ENCODE peak calls at places on chromosomes 6 and 20, in seven cellular contexts. K is glomerular endothelial cell; P is activated naive CD8-positive, alpha-beta T cell treated with anti-CD3 and anti-CD28 coated beads, Interleukin-2, amount 50 U/mL, for 16 hours; A is effector memory CD8-positive, alpha-beta T cell; J is H7; I is fibroblast of pulmonary artery; D is iPS-NIHi11. V is an unnamed sample.

GRCh38 chr6:34585512-34586045 is 29.4 kb upstream of the SPDEF start:
- DNase-seq in K (no peak), I (peak; percentile 61), D (no peak), J (no peak), P (no peak), A (no peak), V (peak; percentile 38)

GRCh38 chr6:158718431-158719126 is 68.7 kb downstream of the SYTL3 start:
- DNase-seq in P (no peak), K (no peak), I (peak; percentile 43), D (peak; percentile 79), A (no peak), J (peak; percentile 88), V (peak; percentile 63)

GRCh38 chr6:167005350-167006159 is 6.4 kb downstream of the CEP43 start:
- DNase-seq in D (no peak), K (no peak), I (peak; percentile 56), A (no peak), P (no peak), J (no peak), V (no peak)

GRCh38 chr6:115195239-115195638 is 852.4 kb upstream of the HS3ST5 start:
- DNase-seq in I (no peak), K (no peak), J (no peak), D (no peak), A (no peak), P (no peak), V (no peak)

GRCh38 chr20:24027229-24027628 is 38.6 kb upstream of the GGTLC1 start:
- DNase-seq in A (peak; percentile 68), K (peak; percentile 84), I (peak; percentile 77), J (no peak), P (peak; percentile 22), D (no peak), V (peak; percentile 70)

GRCh38 chr6:36224918-36225461 is 28.4 kb downstream of the BRPF3 start:
- DNase-seq in D (no peak), J (no peak), A (no peak), I (peak; percentile 48), P (no peak), K (no peak), V (peak; percentile 58)

GRCh38 chr20:63536997-63537524 is at the start of gene PTK6:
- DNase-seq in J (no peak), K (no peak), A (no peak), P (no peak), I (no peak), D (no peak), V (no peak)

GRCh38 chr6:142542704-142543233 is 241.0 kb downstream of the ADGRG6 start:
- DNase-seq in J (no peak), I (peak; percentile 82), D (no peak), P (no peak), K (no peak), A (no peak), V (peak; percentile 76)

GRCh38 chr20:3398681-3399252 is 8.7 kb downstream of the DNAAF9 start:
- DNase-seq in J (no peak), I (no peak), D (no peak), K (no peak), A (no peak), P (no peak), V (no peak)

GRCh38 chr6:139519097-139519496 is 144.6 kb upstream of the CITED2 start:
- DNase-seq in P (no peak), A (no peak), J (no peak), I (no peak), D (no peak), K (no peak), V (no peak)

GRCh38 chr6:73923899-73924485 is 228.0 kb downstream of the CD109 start:
- DNase-seq in D (no peak), A (no peak), J (no peak), K (no peak), I (peak; percentile 59), P (no peak), V (peak; percentile 29)

V was measured in choroid plexus epithelial cell.